ENCODE peak calls at places on chromosomes 2 and 18, in nine cellular contexts. R, F, J, K, V, N, W, H and T are unnamed samples.

GRCh38 chr2:85529809-85530208 is 9.2 kb upstream of the MAT2A start:
- DNase-seq in R (no peak), F (no peak), J (no peak), K (no peak), V (no peak), N (no peak), W (no peak), H (no peak), T (no peak)

GRCh38 chr2:119483395-119483753 is 40.9 kb downstream of the SCTR start:
- DNase-seq in R (no peak), F (no peak), J (no peak), K (no peak), V (no peak), N (no peak), W (no peak), H (no peak), T (no peak)

GRCh38 chr2:233100192-233100998 is 40.3 kb downstream of the INPP5D start:
- DNase-seq in R (no peak), F (no peak), J (no peak), K (no peak), V (no peak), N (no peak), W (peak; percentile 64), H (no peak), T (no peak)

GRCh38 chr2:236663671-236664101 is 94.1 kb downstream of the ACKR3 start:
- DNase-seq in R (no peak), F (peak; percentile 73), J (peak; percentile 73), K (peak; percentile 76), V (peak; percentile 93), N (no peak), W (no peak), H (no peak), T (no peak)

GRCh38 chr18:48840491-48840877 is 110.3 kb downstream of the SMAD7 start:
- DNase-seq in R (no peak), F (peak; percentile 18), J (no peak), K (no peak), V (no peak), N (peak; percentile 5), W (no peak), H (no peak), T (no peak)

GRCh38 chr18:58649966-58650816 is 21.1 kb upstream of the MALT1 start:
- DNase-seq in R (no peak), F (no peak), J (no peak), K (peak; percentile 56), V (no peak), N (no peak), W (no peak), H (no peak), T (no peak)

GRCh38 chr2:223949241-223949640 is 4.1 kb upstream of the WDFY1 start:
- DNase-seq in R (no peak), F (no peak), J (no peak), K (no peak), V (no peak), N (no peak), W (no peak), H (no peak), T (no peak)

GRCh38 chr2:88737385-88737784 is 45.9 kb downstream of the RPIA start:
- DNase-seq in R (no peak), F (no peak), J (no peak), K (no peak), V (peak; percentile 73), N (no peak), W (no peak), H (no peak), T (no peak)

GRCh38 chr18:69397096-69397495 is 3.6 kb upstream of the DOK6 start:
- DNase-seq in R (no peak), F (no peak), J (no peak), K (no peak), V (peak; percentile 3), N (no peak), W (no peak), H (no peak), T (no peak)

GRCh38 chr18:68083131-68083530 is 566.6 kb upstream of the DSEL start:
- DNase-seq in R (no peak), F (no peak), J (peak; percentile 34), K (peak; percentile 37), V (peak; percentile 64), N (no peak), W (no peak), H (no peak), T (no peak)

GRCh38 chr2:39304729-39305128 is 61.0 kb upstream of the CDKL4 start:
- DNase-seq in R (no peak), F (no peak), J (no peak), K (no peak), V (peak; percentile 18), N (no peak), W (no peak), H (no peak), T (no peak)

GRCh38 chr2:8550481-8550880 is 131.4 kb upstream of the ID2 start:
- DNase-seq in R (peak; percentile 31), F (peak; percentile 13), J (no peak), K (no peak), V (no peak), N (no peak), W (no peak), H (peak; percentile 31), T (peak; percentile 8)

GRCh38 chr18:13943338-13943737 is 28.0 kb upstream of the MC2R start:
- DNase-seq in R (no peak), F (no peak), J (no peak), K (no peak), V (no peak), N (no peak), W (no peak), H (no peak), T (no peak)

GRCh38 chr18:35127201-35127600 is 86.0 kb downstream of the MAPRE2 start:
- DNase-seq in R (no peak), F (no peak), J (no peak), K (no peak), V (peak; percentile 18), N (no peak), W (no peak), H (no peak), T (no peak)

GRCh38 chr2:61898810-61899209 is 6.7 kb upstream of the COMMD1 start:
- DNase-seq in R (no peak), F (no peak), J (no peak), K (no peak), V (peak; percentile 36), N (no peak), W (no peak), H (no peak), T (no peak)

GRCh38 chr2:31332521-31332920 is 82.0 kb downstream of the XDH start:
- DNase-seq in R (no peak), F (no peak), J (no peak), K (no peak), V (no peak), N (no peak), W (no peak), H (no peak), T (no peak)

GRCh38 chr2:32932825-32933755 is 13.7 kb upstream of the LTBP1 start:
- DNase-seq in R (no peak), F (no peak), J (no peak), K (no peak), V (no peak), N (no peak), W (no peak), H (no peak), T (no peak)

GRCh38 chr2:63842149-63843061 is 709 bp downstream of the UGP2 start:
- DNase-seq in R (peak; percentile 58), F (peak; percentile 76), J (peak; percentile 61), K (peak; percentile 56), V (peak; percentile 77), N (no peak), W (no peak), H (no peak), T (no peak)

GRCh38 chr18:38244360-38244940 is 678.9 kb upstream of the CELF4 start:
- DNase-seq in R (no peak), F (no peak), J (no peak), K (no peak), V (no peak), N (no peak), W (no peak), H (no peak), T (no peak)

GRCh38 chr18:471701-472100 is 28.8 kb downstream of the COLEC12 start:
- DNase-seq in R (no peak), F (no peak), J (no peak), K (no peak), V (peak; percentile 43), N (no peak), W (no peak), H (no peak), T (no peak)
- TF ChIP-seq CTCF in R (no peak), F (no peak), J (no peak), K (no peak), V (no peak), N (no peak), W (no peak), H (no peak), T (no peak)

DNA sequence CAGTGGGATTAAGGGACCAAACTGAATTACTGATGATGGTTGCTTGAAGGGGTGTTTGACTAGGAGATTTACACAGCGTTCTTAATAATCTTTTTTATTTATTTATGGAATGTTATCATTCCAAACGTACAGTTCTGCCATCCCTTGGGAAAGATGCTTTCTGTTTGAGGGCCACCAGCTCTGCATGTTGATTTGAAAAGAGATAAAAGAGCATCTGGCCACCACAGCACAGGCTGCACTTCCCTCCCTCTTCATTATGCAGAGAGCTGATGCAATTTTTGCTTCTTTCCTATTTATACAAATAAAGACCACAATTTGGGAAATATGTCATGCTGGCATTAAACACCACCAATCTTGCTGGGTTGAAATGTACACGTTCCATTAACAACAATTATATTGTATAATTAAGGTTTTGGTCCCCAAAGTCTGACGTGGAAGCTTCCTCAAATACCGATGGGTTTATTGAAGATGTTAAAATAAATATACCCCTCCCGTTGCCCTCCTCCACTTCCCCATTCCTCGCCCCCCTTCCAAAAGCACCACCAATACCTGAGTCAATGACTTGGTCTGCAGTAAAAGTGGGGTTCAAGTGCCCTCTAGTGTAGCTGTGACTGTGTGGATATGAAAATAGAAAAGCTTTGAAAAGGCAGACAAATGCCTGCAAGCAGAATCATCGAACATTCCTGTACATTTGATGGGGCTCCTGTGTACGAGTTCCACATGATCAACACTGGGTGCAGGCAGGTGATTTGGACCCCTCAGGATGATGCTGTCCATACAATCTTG is 211.9 kb downstream of the HRH4 start:
- DNase-seq in R (no peak), F (no peak), J (no peak), K (no peak), V (no peak), N (no peak), W (no peak), H (no peak), T (no peak)
- TF ChIP-seq CTCF in R (no peak), F (no peak), J (peak; percentile 37), K (no peak), V (no peak), N (no peak), W (no peak), H (no peak), T (no peak)

GRCh38 chr2:222318712-222319575 is 20.1 kb upstream of the PAX3 start:
- DNase-seq in R (no peak), F (peak; percentile 67), J (no peak), K (no peak), V (peak; percentile 54), N (no peak), W (peak; percentile 89), H (peak; percentile 90), T (no peak)
- TF ChIP-seq CTCF in R (peak; percentile 26), F (no peak), J (no peak), K (no peak), V (peak; percentile 35), N (peak; percentile 20), W (peak; percentile 59), H (no peak), T (no peak)

DNA sequence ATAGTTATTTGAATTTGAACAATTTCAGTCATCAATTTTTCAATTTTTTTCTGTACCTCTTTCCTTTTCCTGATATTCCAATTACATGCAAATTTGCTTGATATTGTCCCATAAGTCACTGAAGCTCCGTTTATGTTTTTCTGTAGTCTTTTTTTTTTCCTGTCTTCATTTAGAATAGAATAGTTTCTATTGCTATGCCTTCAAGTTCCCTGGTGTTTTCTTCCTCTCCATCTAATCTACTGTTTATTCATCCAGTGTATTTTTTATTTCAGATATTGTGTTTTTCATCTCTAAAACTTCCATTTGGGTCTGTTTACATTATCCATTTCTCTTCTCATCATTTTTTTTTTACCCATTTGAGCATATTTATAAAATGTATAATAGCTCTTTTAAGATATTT is 8.0 kb upstream of the EIF2AK2 start:
- DNase-seq in R (no peak), F (no peak), J (no peak), K (no peak), V (no peak), N (no peak), W (no peak), H (no peak), T (no peak)
- TF ChIP-seq CTCF in R (no peak), F (no peak), J (no peak), K (no peak), V (no peak), N (no peak), W (no peak), H (no peak), T (no peak)